ENCODE peak calls at places on chromosomes 7 and 10, in six cellular contexts. A, K, B, E, M and X are unnamed samples.
A peak's percentile ranks its signal among the peaks of the same experiment; 100 is the strongest.

GRCh38 chr10:75358835-75359421 is 42.6 kb downstream of the ZNF503 start:
- DNase-seq in B (peak; percentile 28), M (no peak), E (peak; percentile 98), A (no peak), K (no peak), X (no peak)

GRCh38 chr7:39355664-39356063 is 210.5 kb upstream of the YAE1 start:
- DNase-seq in E (no peak), B (no peak), A (no peak), M (no peak), K (no peak), X (no peak)

GRCh38 chr10:124090630-124091209 is 2.7 kb downstream of the CHST15 start:
- DNase-seq in B (no peak), A (no peak), E (no peak), K (no peak), M (no peak), X (peak; percentile 70)

GRCh38 chr7:30920584-30921539 is 9.2 kb downstream of the AQP1 start:
- DNase-seq in B (peak; percentile 22), A (peak; percentile 83), E (peak; percentile 41), M (no peak), K (no peak), X (peak; percentile 44)

GRCh38 chr10:787933-788651 is 98.6 kb upstream of the DIP2C start:
- DNase-seq in E (no peak), M (no peak), A (no peak), B (no peak), K (no peak), X (no peak)

GRCh38 chr7:128203710-128204214 is 37.3 kb upstream of the LEP start:
- DNase-seq in B (no peak), A (no peak), E (no peak), K (no peak), M (no peak), X (no peak)

GRCh38 chr7:129886818-129887186 is 66.0 kb downstream of the UBE2H start:
- DNase-seq in E (no peak), A (no peak), M (no peak), K (no peak), B (no peak), X (no peak)

GRCh38 chr7:2175514-2175913 is 57.2 kb downstream of the MAD1L1 start:
- DNase-seq in B (peak; percentile 51), A (peak; percentile 72), K (no peak), E (peak; percentile 92), M (no peak), X (no peak)

GRCh38 chr10:47378606-47379444 is 5.3 kb downstream of the ZNF488 start:
- DNase-seq in E (no peak), K (no peak), B (no peak), M (no peak), A (no peak), X (no peak)

GRCh38 chr10:110859947-110860376 is 11.8 kb upstream of the PDCD4 start:
- DNase-seq in B (no peak), M (no peak), E (no peak), A (no peak), K (no peak), X (no peak)

GRCh38 chr7:13467111-13467547 is 522.3 kb downstream of the ETV1 start:
- DNase-seq in E (no peak), K (peak; percentile 11), B (no peak), A (no peak), M (no peak), X (no peak)

GRCh38 chr10:88728107-88728763 is 22.2 kb downstream of the LIPK start:
- DNase-seq in A (no peak), B (no peak), E (no peak), K (peak; percentile 81), M (no peak), X (peak; percentile 60)

GRCh38 chr10:79247373-79248137 is 99.7 kb upstream of the PPIF start:
- DNase-seq in K (no peak), A (no peak), B (no peak), E (no peak), M (no peak), X (no peak)

GRCh38 chr10:15112657-15113056 is 15.5 kb downstream of the RPP38 start:
- DNase-seq in M (no peak), B (no peak), E (no peak), A (no peak), K (no peak), X (no peak)

GRCh38 chr10:971150-971542 is 17.1 kb upstream of the GTPBP4 start:
- DNase-seq in K (no peak), E (no peak), A (peak; percentile 23), B (no peak), M (no peak), X (peak; percentile 69)

GRCh38 chr7:34373940-34374339 is 284.1 kb upstream of the NPSR1 start:
- DNase-seq in E (no peak), A (no peak), K (no peak), B (no peak), M (no peak), X (no peak)
- TF ChIP-seq CTCF in E (no peak), A (no peak), K (no peak), B (no peak), M (no peak), X (no peak)

DNA sequence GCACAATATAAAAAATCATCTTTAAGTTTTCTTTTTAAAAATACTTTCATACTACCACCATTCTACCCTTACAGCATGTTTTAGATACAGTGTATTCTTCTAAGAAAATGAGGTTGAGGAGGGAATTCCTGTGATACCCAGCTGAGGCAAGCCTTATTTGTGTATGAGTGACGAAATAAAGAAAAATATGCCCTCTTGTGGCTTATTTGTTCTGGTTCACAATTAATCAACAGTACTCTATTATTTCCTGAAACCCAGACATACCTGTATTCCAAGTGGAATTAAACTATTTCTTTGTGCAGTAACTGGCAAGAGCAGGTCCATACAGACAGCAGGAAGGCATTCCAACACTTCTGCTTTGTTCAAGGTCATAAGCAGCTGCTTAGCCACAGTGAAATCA is 4.5 kb upstream of the SEMA3D start:
- DNase-seq in K (peak; percentile 9), M (no peak), A (no peak), E (peak; percentile 25), B (no peak), X (no peak)
- TF ChIP-seq CTCF in K (peak; percentile 18), M (no peak), A (no peak), E (peak; percentile 7), B (no peak), X (no peak)

GRCh38 chr7:142797342-142797798 is 26.6 kb downstream of the PRSS2 start:
- DNase-seq in M (no peak), B (no peak), E (no peak), K (peak; percentile 31), A (no peak), X (no peak)
- TF ChIP-seq CTCF in M (no peak), B (no peak), E (no peak), K (no peak), A (no peak), X (no peak)

DNA sequence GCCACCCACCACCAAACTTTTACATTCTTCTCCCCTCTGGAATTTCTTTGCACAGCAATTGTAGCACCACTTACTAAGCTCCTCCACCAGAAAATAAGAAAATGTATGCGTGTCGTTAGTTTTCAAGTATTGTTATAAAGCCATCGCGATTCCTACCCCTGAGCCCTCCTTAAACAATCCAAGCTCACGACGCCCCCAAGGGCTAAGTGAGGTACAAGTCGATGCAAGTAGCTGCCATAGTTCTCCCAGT is 1.3 kb downstream of the FRAT2 start:
- DNase-seq in E (peak; percentile 57), M (no peak), A (no peak), K (peak; percentile 62), B (no peak), X (no peak)
- TF ChIP-seq CTCF in E (no peak), M (no peak), A (no peak), K (peak; percentile 37), B (peak; percentile 20), X (no peak)

DNA sequence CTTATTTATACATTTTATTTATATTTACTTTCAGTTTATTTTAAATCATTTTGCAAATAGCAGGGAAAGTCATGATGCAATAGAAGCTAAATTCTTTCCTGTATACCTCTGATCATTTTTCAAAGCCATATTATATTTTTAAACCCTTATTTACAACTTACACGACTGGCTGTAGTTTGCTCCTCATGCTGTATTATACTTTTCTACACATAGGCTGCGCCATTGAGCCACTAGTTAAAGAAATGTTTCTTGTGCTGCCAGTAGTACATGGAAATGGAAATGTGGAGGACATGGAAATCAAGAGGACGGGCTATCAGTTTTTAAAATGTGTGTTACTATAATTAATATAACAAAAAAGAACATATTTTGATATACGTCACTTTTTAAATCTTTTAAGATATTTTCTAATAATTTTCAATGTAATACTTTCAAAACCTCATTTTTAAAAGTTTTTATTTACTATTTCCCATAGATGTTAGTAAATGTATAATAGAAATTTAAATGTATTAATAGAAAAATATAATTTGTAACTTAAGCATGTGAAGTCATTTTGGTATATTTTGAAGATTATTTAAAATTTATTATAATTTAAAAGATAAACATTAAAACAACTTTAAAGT is 118.5 kb downstream of the VTI1A start:
- DNase-seq in E (peak; percentile 54), B (no peak), A (peak; percentile 15), K (peak; percentile 79), M (no peak), X (no peak)
- TF ChIP-seq CTCF in E (peak; percentile 76), B (peak; percentile 43), A (peak; percentile 62), K (peak; percentile 91), M (no peak), X (peak; percentile 62)

GRCh38 chr7:48428091-48428710 is 256.9 kb downstream of the ABCA13 start:
- DNase-seq in M (no peak), A (no peak), B (no peak), K (no peak), E (no peak), X (no peak)
- TF ChIP-seq CTCF in M (no peak), A (no peak), B (no peak), K (no peak), E (no peak), X (no peak)

DNA sequence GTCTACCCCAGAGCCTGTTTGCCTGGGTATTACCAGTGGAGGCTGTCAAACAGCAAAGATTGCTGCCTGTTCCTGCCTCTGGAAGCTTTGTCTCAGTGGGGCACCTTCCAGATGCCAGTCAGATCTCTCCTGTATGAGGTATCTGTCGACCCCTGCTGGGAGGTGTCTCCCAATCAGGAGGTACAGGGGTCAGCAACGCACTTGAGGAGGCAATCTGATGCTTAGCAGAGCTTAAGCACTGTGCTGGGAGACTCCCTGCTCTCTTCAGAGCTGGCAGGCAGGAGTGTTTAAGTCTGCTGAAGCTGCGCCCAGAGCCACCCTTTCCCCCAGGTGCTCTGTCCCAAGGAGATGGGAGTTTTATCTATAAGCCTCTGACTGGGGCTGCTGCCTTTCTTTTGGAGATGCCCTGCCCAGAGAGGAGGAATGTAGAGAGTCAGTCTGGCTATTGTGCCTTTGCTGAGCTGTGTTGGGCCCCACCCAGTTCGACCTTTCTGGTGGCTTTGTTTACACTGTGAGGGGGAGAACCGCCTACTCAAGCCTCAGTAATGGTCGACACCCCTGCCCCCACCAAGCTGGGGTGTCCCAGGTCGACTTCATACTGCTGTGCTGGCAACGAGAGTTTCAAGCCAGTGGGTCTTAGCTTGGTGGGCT is 62.2 kb downstream of the PPP1R9A start:
- DNase-seq in B (no peak), K (peak; percentile 44), M (no peak), E (no peak), A (no peak), X (no peak)
- TF ChIP-seq CTCF in B (no peak), K (no peak), M (no peak), E (no peak), A (no peak), X (no peak)